ENCODE peak calls at places on chromosomes 12 and 14, in ten cellular contexts. One of them, this sample, is unnamed.

GRCh38 chr14:22152161-22152870 is 436.7 kb downstream of the DAD1 start:
- DNase-seq in activated B cell treated with CpG ODN at 0.5 μM for 24 hours: no peak
- DNase-seq in OCI-LY7: no peak
- DNase-seq in endothelial cell of umbilical vein: no peak
- DNase-seq in WTC11: no peak
- DNase-seq in osteoblast: no peak
- DNase-seq in heart left ventricle: no peak
- DNase-seq in lower lobe of right lung: no peak
- DNase-seq in endothelial cell: no peak
- DNase-seq in upper lobe of right lung: no peak
- DNase-seq in this sample: no peak

GRCh38 chr14:101827286-101827685 is 65.8 kb downstream of the PPP2R5C start:
- DNase-seq in activated B cell treated with CpG ODN at 0.5 μM for 24 hours: no peak
- DNase-seq in OCI-LY7: no peak
- DNase-seq in endothelial cell of umbilical vein: no peak
- DNase-seq in WTC11: no peak
- DNase-seq in osteoblast: no peak
- DNase-seq in heart left ventricle: no peak
- DNase-seq in lower lobe of right lung: no peak
- DNase-seq in endothelial cell: no peak
- DNase-seq in upper lobe of right lung: no peak
- DNase-seq in this sample: no peak

GRCh38 chr12:7113389-7113871 is 4.4 kb upstream of the C1RL start:
- DNase-seq in activated B cell treated with CpG ODN at 0.5 μM for 24 hours: no peak
- DNase-seq in OCI-LY7: peak
- DNase-seq in endothelial cell of umbilical vein: peak
- DNase-seq in WTC11: no peak
- DNase-seq in osteoblast: peak
- DNase-seq in heart left ventricle: no peak
- DNase-seq in lower lobe of right lung: no peak
- DNase-seq in endothelial cell: peak
- DNase-seq in upper lobe of right lung: peak
- DNase-seq in this sample: no peak

GRCh38 chr12:61993734-61994345 is 266.4 kb upstream of the USP15 start:
- DNase-seq in activated B cell treated with CpG ODN at 0.5 μM for 24 hours: no peak
- DNase-seq in OCI-LY7: peak
- DNase-seq in endothelial cell of umbilical vein: peak
- DNase-seq in WTC11: no peak
- DNase-seq in osteoblast: no peak
- DNase-seq in heart left ventricle: no peak
- DNase-seq in lower lobe of right lung: no peak
- DNase-seq in endothelial cell: peak
- DNase-seq in upper lobe of right lung: no peak
- DNase-seq in this sample: no peak

GRCh38 chr14:36478782-36479181 is 41.2 kb downstream of the NKX2-1 start:
- DNase-seq in activated B cell treated with CpG ODN at 0.5 μM for 24 hours: no peak
- DNase-seq in OCI-LY7: no peak
- DNase-seq in endothelial cell of umbilical vein: no peak
- DNase-seq in WTC11: no peak
- DNase-seq in osteoblast: no peak
- DNase-seq in heart left ventricle: no peak
- DNase-seq in lower lobe of right lung: no peak
- DNase-seq in endothelial cell: no peak
- DNase-seq in upper lobe of right lung: no peak
- DNase-seq in this sample: no peak

GRCh38 chr14:52286659-52287649 is 19.5 kb downstream of the PTGDR start:
- DNase-seq in activated B cell treated with CpG ODN at 0.5 μM for 24 hours: no peak
- DNase-seq in OCI-LY7: no peak
- DNase-seq in endothelial cell of umbilical vein: no peak
- DNase-seq in WTC11: no peak
- DNase-seq in osteoblast: peak
- DNase-seq in heart left ventricle: no peak
- DNase-seq in lower lobe of right lung: no peak
- DNase-seq in endothelial cell: no peak
- DNase-seq in upper lobe of right lung: no peak
- DNase-seq in this sample: no peak

GRCh38 chr14:80977103-80977728 is 21.8 kb downstream of the TSHR start:
- DNase-seq in activated B cell treated with CpG ODN at 0.5 μM for 24 hours: no peak
- DNase-seq in OCI-LY7: peak
- DNase-seq in endothelial cell of umbilical vein: no peak
- DNase-seq in WTC11: no peak
- DNase-seq in osteoblast: no peak
- DNase-seq in heart left ventricle: no peak
- DNase-seq in lower lobe of right lung: no peak
- DNase-seq in endothelial cell: no peak
- DNase-seq in upper lobe of right lung: no peak
- DNase-seq in this sample: no peak

GRCh38 chr12:70032076-70032475 is 207.0 kb downstream of the MYRFL start:
- DNase-seq in activated B cell treated with CpG ODN at 0.5 μM for 24 hours: no peak
- DNase-seq in OCI-LY7: no peak
- DNase-seq in endothelial cell of umbilical vein: no peak
- DNase-seq in WTC11: no peak
- DNase-seq in osteoblast: no peak
- DNase-seq in heart left ventricle: no peak
- DNase-seq in lower lobe of right lung: no peak
- DNase-seq in endothelial cell: no peak
- DNase-seq in upper lobe of right lung: no peak
- DNase-seq in this sample: no peak

GRCh38 chr12:17528394-17528793 is 561.6 kb downstream of the RERGL start:
- DNase-seq in activated B cell treated with CpG ODN at 0.5 μM for 24 hours: no peak
- DNase-seq in OCI-LY7: peak
- DNase-seq in endothelial cell of umbilical vein: no peak
- DNase-seq in WTC11: no peak
- DNase-seq in osteoblast: no peak
- DNase-seq in heart left ventricle: no peak
- DNase-seq in lower lobe of right lung: no peak
- DNase-seq in endothelial cell: no peak
- DNase-seq in upper lobe of right lung: no peak
- DNase-seq in this sample: no peak

GRCh38 chr14:50099335-50099734 is 17.0 kb downstream of the VCPKMT start:
- DNase-seq in activated B cell treated with CpG ODN at 0.5 μM for 24 hours: no peak
- DNase-seq in OCI-LY7: no peak
- DNase-seq in endothelial cell of umbilical vein: no peak
- DNase-seq in WTC11: no peak
- DNase-seq in osteoblast: no peak
- DNase-seq in heart left ventricle: no peak
- DNase-seq in lower lobe of right lung: no peak
- DNase-seq in endothelial cell: no peak
- DNase-seq in upper lobe of right lung: no peak
- DNase-seq in this sample: no peak

GRCh38 chr14:101929096-101929495 is 35.3 kb upstream of the DYNC1H1 start:
- DNase-seq in activated B cell treated with CpG ODN at 0.5 μM for 24 hours: no peak
- DNase-seq in OCI-LY7: no peak
- DNase-seq in endothelial cell of umbilical vein: no peak
- DNase-seq in WTC11: no peak
- DNase-seq in osteoblast: no peak
- DNase-seq in heart left ventricle: no peak
- DNase-seq in lower lobe of right lung: peak
- DNase-seq in endothelial cell: no peak
- DNase-seq in upper lobe of right lung: no peak
- DNase-seq in this sample: no peak

GRCh38 chr12:4265280-4265679 is 8.3 kb upstream of the CCND2 start:
- DNase-seq in activated B cell treated with CpG ODN at 0.5 μM for 24 hours: no peak
- DNase-seq in OCI-LY7: no peak
- DNase-seq in endothelial cell of umbilical vein: peak
- DNase-seq in WTC11: no peak
- DNase-seq in osteoblast: no peak
- DNase-seq in heart left ventricle: no peak
- DNase-seq in lower lobe of right lung: no peak
- DNase-seq in endothelial cell: no peak
- DNase-seq in upper lobe of right lung: no peak
- DNase-seq in this sample: no peak

GRCh38 chr14:99265571-99265970 is 6.4 kb downstream of the BCL11B start:
- DNase-seq in activated B cell treated with CpG ODN at 0.5 μM for 24 hours: no peak
- DNase-seq in OCI-LY7: no peak
- DNase-seq in endothelial cell of umbilical vein: no peak
- DNase-seq in WTC11: no peak
- DNase-seq in osteoblast: peak
- DNase-seq in heart left ventricle: no peak
- DNase-seq in lower lobe of right lung: no peak
- DNase-seq in endothelial cell: no peak
- DNase-seq in upper lobe of right lung: no peak
- DNase-seq in this sample: no peak

DNA sequence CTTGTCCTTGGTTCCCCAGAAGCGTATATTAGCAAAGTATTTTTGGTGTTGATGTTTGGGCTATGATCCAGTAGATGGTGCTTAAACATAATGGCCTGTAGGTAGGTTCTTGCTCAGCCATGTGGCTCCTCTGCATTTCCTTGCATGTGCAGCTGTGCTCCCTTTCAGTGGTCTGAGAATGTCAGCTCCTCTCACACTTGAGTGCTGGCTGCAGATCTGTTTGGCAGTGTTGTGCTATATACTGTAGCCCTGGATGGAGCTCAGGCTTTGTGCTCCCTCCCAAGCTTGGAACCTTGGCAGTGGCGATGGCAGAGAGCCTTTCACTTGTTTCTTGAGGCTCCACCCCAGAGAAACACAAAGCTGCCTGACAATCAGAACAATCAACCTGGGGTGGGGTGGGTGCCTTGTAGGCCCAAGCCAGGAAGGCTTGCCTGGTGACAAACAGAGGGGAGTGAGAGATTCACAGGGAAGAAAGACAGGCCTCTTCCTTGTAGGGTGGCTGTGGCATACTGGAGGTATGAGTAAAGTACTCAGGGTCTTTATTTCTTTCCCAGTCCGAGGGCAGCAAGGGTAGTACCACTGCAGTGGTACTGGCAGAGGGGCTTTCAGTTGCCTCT is 255.3 kb downstream of the RAD51B start:
- DNase-seq in activated B cell treated with CpG ODN at 0.5 μM for 24 hours: no peak
- DNase-seq in OCI-LY7: peak
- DNase-seq in endothelial cell of umbilical vein: no peak
- DNase-seq in WTC11: peak
- DNase-seq in osteoblast: no peak
- DNase-seq in heart left ventricle: no peak
- DNase-seq in lower lobe of right lung: no peak
- DNase-seq in endothelial cell: no peak
- DNase-seq in upper lobe of right lung: no peak
- DNase-seq in this sample: no peak
- TF ChIP-seq CTCF in activated B cell treated with CpG ODN at 0.5 μM for 24 hours: no peak
- TF ChIP-seq CTCF in OCI-LY7: no peak
- TF ChIP-seq CTCF in endothelial cell of umbilical vein: no peak
- TF ChIP-seq CTCF in WTC11: no peak
- TF ChIP-seq CTCF in osteoblast: no peak
- TF ChIP-seq CTCF in heart left ventricle: no peak
- TF ChIP-seq CTCF in lower lobe of right lung: no peak
- TF ChIP-seq CTCF in endothelial cell: no peak
- TF ChIP-seq CTCF in upper lobe of right lung: no peak
- TF ChIP-seq CTCF in this sample: no peak

DNA sequence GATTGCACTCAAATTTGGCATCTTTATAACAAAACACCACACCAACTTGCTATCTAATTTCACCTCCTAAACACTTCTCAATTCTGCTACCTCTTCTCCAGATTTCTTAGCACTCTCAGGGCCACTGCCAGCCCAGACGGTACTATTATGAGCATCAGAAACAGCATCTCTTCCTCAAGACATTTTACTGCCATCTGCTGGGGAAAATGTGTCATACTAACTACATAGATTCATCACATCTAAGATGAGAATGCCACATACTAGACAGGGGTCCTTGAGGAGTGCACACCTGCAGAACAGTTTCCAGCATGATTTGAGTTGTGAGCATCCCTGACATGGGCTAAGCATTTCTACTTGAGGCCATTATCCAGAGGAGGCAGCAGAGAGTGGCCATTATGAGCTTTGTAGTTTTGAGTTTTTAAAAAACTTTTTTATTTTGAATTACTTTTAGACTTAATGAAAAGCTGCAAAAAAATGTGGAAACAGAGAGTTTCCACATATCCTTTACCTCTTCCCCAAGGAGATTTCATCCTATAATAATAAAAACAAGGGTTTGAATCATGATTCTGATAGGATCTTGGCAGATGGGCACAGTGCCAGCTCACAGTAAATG is 15.1 kb upstream of the GRIP1 start:
- DNase-seq in activated B cell treated with CpG ODN at 0.5 μM for 24 hours: no peak
- DNase-seq in OCI-LY7: peak
- DNase-seq in endothelial cell of umbilical vein: peak
- DNase-seq in WTC11: no peak
- DNase-seq in osteoblast: peak
- DNase-seq in heart left ventricle: no peak
- DNase-seq in lower lobe of right lung: no peak
- DNase-seq in endothelial cell: peak
- DNase-seq in upper lobe of right lung: no peak
- DNase-seq in this sample: no peak
- TF ChIP-seq CTCF in activated B cell treated with CpG ODN at 0.5 μM for 24 hours: no peak
- TF ChIP-seq CTCF in OCI-LY7: peak
- TF ChIP-seq CTCF in endothelial cell of umbilical vein: peak
- TF ChIP-seq CTCF in WTC11: peak
- TF ChIP-seq CTCF in osteoblast: peak
- TF ChIP-seq CTCF in heart left ventricle: peak
- TF ChIP-seq CTCF in lower lobe of right lung: peak
- TF ChIP-seq CTCF in endothelial cell: peak
- TF ChIP-seq CTCF in upper lobe of right lung: peak
- TF ChIP-seq CTCF in this sample: peak

GRCh38 chr12:103908246-103908541 is 22.0 kb upstream of the HSP90B1 start:
- DNase-seq in activated B cell treated with CpG ODN at 0.5 μM for 24 hours: no peak
- DNase-seq in OCI-LY7: no peak
- DNase-seq in endothelial cell of umbilical vein: no peak
- DNase-seq in WTC11: no peak
- DNase-seq in osteoblast: no peak
- DNase-seq in heart left ventricle: no peak
- DNase-seq in lower lobe of right lung: no peak
- DNase-seq in endothelial cell: no peak
- DNase-seq in upper lobe of right lung: no peak
- DNase-seq in this sample: no peak
- TF ChIP-seq CTCF in activated B cell treated with CpG ODN at 0.5 μM for 24 hours: no peak
- TF ChIP-seq CTCF in OCI-LY7: no peak
- TF ChIP-seq CTCF in endothelial cell of umbilical vein: no peak
- TF ChIP-seq CTCF in WTC11: no peak
- TF ChIP-seq CTCF in osteoblast: no peak
- TF ChIP-seq CTCF in heart left ventricle: no peak
- TF ChIP-seq CTCF in lower lobe of right lung: no peak
- TF ChIP-seq CTCF in endothelial cell: no peak
- TF ChIP-seq CTCF in upper lobe of right lung: no peak
- TF ChIP-seq CTCF in this sample: no peak

DNA sequence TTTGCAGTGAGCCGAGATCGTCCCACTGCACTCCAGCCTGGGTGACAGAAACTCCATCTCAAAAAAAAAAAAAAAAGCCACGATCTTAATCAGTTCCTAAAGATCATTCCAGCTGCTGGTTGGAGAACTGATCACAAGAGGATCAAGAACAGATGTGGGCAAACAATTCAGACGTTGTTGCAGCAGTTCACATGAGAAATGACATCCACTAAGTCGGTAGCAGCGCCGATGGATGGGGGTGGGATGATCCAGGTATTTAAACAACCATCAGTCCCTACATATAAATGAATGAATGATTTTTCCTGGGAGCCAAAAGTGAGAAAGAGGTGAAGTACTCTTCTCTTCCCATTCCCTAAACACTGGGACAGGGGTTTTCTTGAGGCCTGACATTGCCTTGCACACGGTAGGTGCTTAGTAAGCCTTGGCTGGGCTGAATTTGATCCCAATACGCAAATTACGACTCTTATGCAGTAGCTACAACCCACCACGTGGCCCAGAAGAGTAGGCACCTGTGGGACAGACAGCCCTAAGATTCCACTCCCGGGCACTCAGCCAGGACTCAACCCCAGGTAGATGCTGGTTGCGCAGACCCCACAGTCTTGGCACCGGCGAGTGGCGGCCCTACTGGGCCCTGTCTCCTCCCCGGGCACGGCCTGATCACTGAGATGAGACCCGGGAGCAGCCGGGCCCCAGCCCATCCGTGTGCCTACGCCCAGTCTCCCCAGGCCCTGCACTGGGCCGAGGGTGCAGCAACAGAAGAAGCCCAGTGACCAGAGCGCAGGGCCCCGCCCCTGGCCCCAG is 565 bp downstream of the SPRYD3 start:
- DNase-seq in activated B cell treated with CpG ODN at 0.5 μM for 24 hours: no peak
- DNase-seq in OCI-LY7: peak
- DNase-seq in endothelial cell of umbilical vein: no peak
- DNase-seq in WTC11: no peak
- DNase-seq in osteoblast: peak
- DNase-seq in heart left ventricle: no peak
- DNase-seq in lower lobe of right lung: no peak
- DNase-seq in endothelial cell: no peak
- DNase-seq in upper lobe of right lung: no peak
- DNase-seq in this sample: no peak
- TF ChIP-seq CTCF in activated B cell treated with CpG ODN at 0.5 μM for 24 hours: no peak
- TF ChIP-seq CTCF in OCI-LY7: no peak
- TF ChIP-seq CTCF in endothelial cell of umbilical vein: no peak
- TF ChIP-seq CTCF in WTC11: no peak
- TF ChIP-seq CTCF in osteoblast: no peak
- TF ChIP-seq CTCF in heart left ventricle: no peak
- TF ChIP-seq CTCF in lower lobe of right lung: no peak
- TF ChIP-seq CTCF in endothelial cell: no peak
- TF ChIP-seq CTCF in upper lobe of right lung: no peak
- TF ChIP-seq CTCF in this sample: no peak

This sample was measured in natural killer cell.